ENCODE peak calls at places on chromosome 7, in five cellular contexts. W is gastrocnemius medialis, C is GM23248, F is mammary epithelial cell, E is prostate gland. X is an unnamed sample.
A peak's percentile ranks its signal among the peaks of the same experiment; 100 is the strongest.

GRCh38 chr7:28102778-28103177 is 77.8 kb downstream of the JAZF1 start:
- DNase-seq in W (peak; percentile 81), C (peak; percentile 82), F (no peak), E (no peak), X (no peak)

GRCh38 chr7:150790416-150791075 is 9.6 kb downstream of the TMEM176B start:
- DNase-seq in E (no peak), C (no peak), F (no peak), W (no peak), X (no peak)

GRCh38 chr7:132930881-132931280 is 151.0 kb downstream of the CHCHD3 start:
- DNase-seq in F (no peak), W (no peak), E (no peak), C (no peak), X (no peak)

GRCh38 chr7:66326501-66327180 is 121.5 kb downstream of the TPST1 start:
- DNase-seq in C (peak; percentile 63), E (no peak), F (no peak), W (no peak), X (no peak)

GRCh38 chr7:159104188-159105030 is 40.3 kb downstream of the VIPR2 start:
- DNase-seq in W (peak; percentile 32), C (no peak), E (no peak), F (no peak), X (no peak)

GRCh38 chr7:45347804-45348203 is 190.2 kb downstream of the RAMP3 start:
- DNase-seq in E (no peak), W (no peak), C (peak; percentile 69), F (peak; percentile 65), X (no peak)

GRCh38 chr7:16905300-16906044 is 23.7 kb upstream of the AGR3 start:
- DNase-seq in E (no peak), W (no peak), C (peak; percentile 4), F (no peak), X (no peak)

GRCh38 chr7:1418505-1419309 is 40.6 kb downstream of the MICALL2 start:
- DNase-seq in W (no peak), E (no peak), C (peak; percentile 54), F (no peak), X (no peak)

GRCh38 chr7:45413419-45413818 is 160.7 kb upstream of the ADCY1 start:
- DNase-seq in C (no peak), W (no peak), E (no peak), F (no peak), X (no peak)

GRCh38 chr7:151076863-151077704 is 3.5 kb downstream of the FASTK start:
- DNase-seq in F (no peak), E (no peak), W (no peak), C (peak; percentile 49), X (no peak)

GRCh38 chr7:138483516-138483915 is 23.5 kb downstream of the TRIM24 start:
- DNase-seq in F (no peak), E (no peak), W (no peak), C (no peak), X (no peak)

GRCh38 chr7:44867073-44867990 is 18.0 kb downstream of the PURB start:
- DNase-seq in F (peak; percentile 75), E (no peak), W (peak; percentile 80), C (peak; percentile 94), X (no peak)

GRCh38 chr7:4745971-4746919 is 29.2 kb upstream of the AP5Z1 start:
- DNase-seq in C (peak; percentile 82), W (no peak), E (peak; percentile 40), F (peak; percentile 72), X (no peak)

GRCh38 chr7:33471636-33472242 is 342.4 kb downstream of the BBS9 start:
- DNase-seq in E (no peak), C (peak; percentile 41), W (no peak), F (no peak), X (no peak)

GRCh38 chr7:92520024-92520423 is 8.3 kb downstream of the PEX1 start:
- DNase-seq in C (no peak), F (no peak), W (no peak), E (no peak), X (no peak)

GRCh38 chr7:17056491-17057142 is 174.8 kb upstream of the AGR3 start:
- DNase-seq in F (peak; percentile 26), E (no peak), W (no peak), C (peak; percentile 46), X (no peak)

GRCh38 chr7:158066085-158066484 is 521.5 kb downstream of the PTPRN2 start:
- DNase-seq in E (no peak), W (no peak), C (no peak), F (no peak), X (no peak)

GRCh38 chr7:158067931-158068482 is 519.6 kb downstream of the PTPRN2 start:
- DNase-seq in F (no peak), W (no peak), C (no peak), E (no peak), X (no peak)

GRCh38 chr7:158065340-158065739 is 522.3 kb downstream of the PTPRN2 start:
- DNase-seq in E (no peak), F (no peak), C (no peak), W (no peak), X (no peak)

GRCh38 chr7:158064631-158065030 is 523.0 kb downstream of the PTPRN2 start:
- DNase-seq in F (no peak), C (no peak), E (no peak), W (no peak), X (no peak)

DNA sequence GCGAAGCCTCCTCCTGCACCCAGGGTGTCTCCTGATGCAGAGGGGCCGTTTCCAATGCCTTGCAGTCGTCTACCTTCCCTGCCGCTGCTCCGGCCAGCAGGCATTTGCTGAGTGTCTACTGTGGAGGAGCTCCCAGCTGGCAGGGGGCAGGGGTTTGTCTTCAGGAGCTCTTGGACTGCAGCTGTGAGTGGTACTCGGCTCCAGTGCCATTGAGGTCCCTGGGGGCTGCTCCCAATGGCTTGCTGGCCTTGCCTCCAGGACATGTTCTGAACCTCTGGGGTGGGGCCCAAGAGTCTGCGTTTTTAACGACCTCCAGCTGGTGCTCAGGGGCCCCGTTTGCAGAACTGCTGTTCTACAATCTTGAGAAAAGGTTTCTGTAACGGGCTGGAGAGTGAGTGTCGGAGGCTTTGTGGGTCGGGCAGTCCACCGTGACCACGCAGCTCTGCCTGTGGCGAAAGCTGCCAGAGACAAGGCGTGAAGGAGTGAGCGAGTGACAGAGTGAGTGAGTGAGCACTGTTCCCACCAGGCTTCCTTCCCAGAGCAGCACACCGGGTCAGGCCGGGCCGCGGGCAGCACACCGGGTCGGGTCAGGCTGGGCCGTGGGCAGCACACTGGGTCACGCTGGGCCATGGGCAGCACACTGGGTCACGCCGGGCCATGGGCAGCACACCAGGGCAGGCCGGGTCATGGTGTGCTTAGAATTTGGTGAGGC is 520.2 kb downstream of the PTPRN2 start:
- DNase-seq in F (no peak), W (no peak), E (no peak), C (no peak), X (no peak)
- H3K9me3 ChIP-seq in F (peaks cover 38% of the 10 kb centered on the region), W (no peaks in the 10 kb centered on the region), E (no peaks in the 10 kb centered on the region), C (no peaks in the 10 kb centered on the region), X (no peaks in the 10 kb centered on the region)

GRCh38 chr7:157817433-157817832 is 480.6 kb downstream of the DNAJB6 start:
- DNase-seq in W (no peak), C (no peak), F (no peak), E (no peak), X (no peak)

GRCh38 chr7:157816086-157816485 is 479.3 kb downstream of the DNAJB6 start:
- DNase-seq in E (no peak), F (no peak), C (no peak), W (no peak), X (no peak)

GRCh38 chr7:157815061-157816022 is 478.5 kb downstream of the DNAJB6 start:
- DNase-seq in E (no peak), W (no peak), C (no peak), F (no peak), X (no peak)

GRCh38 chr7:157817944-157818700 is 481.3 kb downstream of the DNAJB6 start:
- DNase-seq in E (no peak), W (no peak), C (no peak), F (no peak), X (no peak)

DNA sequence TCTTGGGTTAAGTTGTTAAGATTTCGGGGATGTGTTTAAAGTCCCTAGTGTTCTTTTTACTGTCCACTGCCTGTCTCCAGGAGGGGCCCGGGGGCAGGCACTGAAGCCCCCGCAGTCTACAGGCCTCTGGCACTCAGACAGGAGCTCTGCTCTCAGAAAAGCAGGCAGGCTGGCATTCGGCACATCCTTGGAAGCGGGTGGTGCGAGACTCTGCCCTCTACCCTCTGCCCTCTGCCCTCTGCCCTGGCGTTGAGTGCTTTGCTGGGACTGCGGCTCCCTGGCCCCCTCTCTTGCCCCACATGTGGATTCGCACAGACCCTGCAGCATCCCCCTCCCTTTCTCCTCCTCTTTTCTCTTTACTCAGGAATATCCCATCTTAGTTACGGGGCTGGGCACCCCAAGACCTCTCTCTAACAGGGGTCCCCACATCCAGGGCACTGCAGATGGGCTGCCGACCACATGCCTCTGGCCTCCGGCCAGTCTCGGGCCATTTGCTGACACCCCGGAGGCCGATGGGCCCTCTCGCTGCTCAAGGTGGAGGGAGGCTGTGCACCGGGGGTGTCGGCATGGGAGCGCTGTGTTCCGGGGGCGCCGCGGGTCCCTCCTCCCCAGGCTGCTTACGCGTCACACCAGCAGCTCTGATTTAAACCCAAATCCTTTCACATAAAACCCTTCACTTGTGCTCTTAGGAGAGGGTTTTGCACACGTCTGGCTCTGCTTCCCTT is 479.9 kb downstream of the DNAJB6 start:
- DNase-seq in F (no peak), W (no peak), E (no peak), C (no peak), X (no peak)
- H3K9me3 ChIP-seq in F (peaks cover 53% of the 10 kb centered on the region), W (no peaks in the 10 kb centered on the region), E (no peaks in the 10 kb centered on the region), C (no peaks in the 10 kb centered on the region), X (no peaks in the 10 kb centered on the region)

GRCh38 chr7:9523579-9523978 is 1090.2 kb downstream of the NXPH1 start:
- DNase-seq in W (no peak), C (no peak), F (no peak), E (no peak), X (no peak)
- H3K9me3 ChIP-seq in W (no peaks in the 10 kb centered on the region), C (no peaks in the 10 kb centered on the region), F (no peaks in the 10 kb centered on the region), E (no peaks in the 10 kb centered on the region), X (no peaks in the 10 kb centered on the region)

GRCh38 chr7:73940701-73941238 is 79.8 kb downstream of the TMEM270 start:
- DNase-seq in F (no peak), E (no peak), C (no peak), W (no peak), X (no peak)

GRCh38 chr7:73945022-73945421 is 83.0 kb upstream of the ELN start:
- DNase-seq in C (no peak), F (no peak), E (no peak), W (no peak), X (no peak)

GRCh38 chr7:73939528-73939927 is 78.6 kb downstream of the TMEM270 start:
- DNase-seq in F (no peak), C (no peak), W (no peak), E (no peak), X (no peak)

GRCh38 chr7:73937014-73937413 is 76.1 kb downstream of the TMEM270 start:
- DNase-seq in F (no peak), E (no peak), C (peak; percentile 55), W (no peak), X (no peak)

DNA sequence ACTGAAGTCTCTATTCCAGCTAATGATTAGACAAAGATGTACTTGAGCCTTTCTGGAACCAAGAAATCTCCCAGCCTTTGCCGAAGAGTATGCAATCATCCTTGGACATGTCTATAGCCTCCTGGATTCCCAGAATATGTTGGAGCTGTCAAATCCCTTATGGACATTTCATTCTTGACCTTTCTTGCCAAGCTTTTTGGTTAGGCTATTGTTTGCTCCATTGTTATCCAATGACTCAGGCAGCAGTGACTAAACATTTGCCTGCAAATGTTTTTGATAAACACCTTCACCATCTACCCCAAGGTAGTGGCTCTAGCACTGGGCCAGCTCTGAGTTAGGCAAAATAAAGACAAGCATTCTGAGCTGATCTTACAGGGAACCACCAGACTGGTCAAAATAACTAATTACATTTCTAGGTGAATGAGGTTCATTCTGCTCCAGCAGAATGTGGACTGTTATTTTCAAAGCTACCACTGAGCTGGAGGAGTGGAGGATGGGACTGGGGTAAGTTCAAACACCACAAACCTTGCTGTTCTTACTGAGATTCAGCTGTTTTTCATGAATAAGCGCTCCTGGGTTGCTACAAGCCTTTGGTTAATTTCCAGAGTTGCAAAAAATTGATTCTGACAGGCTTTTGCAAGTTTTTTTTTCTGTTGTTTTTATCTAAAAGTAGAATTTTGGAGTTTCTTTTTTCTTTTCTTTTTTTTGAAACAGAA is 81.0 kb downstream of the TMEM270 start:
- DNase-seq in C (peak; percentile 80), W (no peak), F (peak; percentile 52), E (no peak), X (no peak)
- H3K9me3 ChIP-seq in C (peaks cover 4% of the 10 kb centered on the region), W (peaks cover 8% of the 10 kb centered on the region), F (peaks cover 7% of the 10 kb centered on the region), E (no peaks in the 10 kb centered on the region), X (peaks cover 35% of the 10 kb centered on the region)